ENCODE peak calls at places on chromosomes 2 and 18, in five cellular contexts. G is SK-N-SH, D is K562, L is H1, I is GM12892. M is an unnamed sample.

GRCh38 chr18:9637036-9637767 is 22.8 kb upstream of the PPP4R1 start:
- DNase-seq in G (no peak), D (no peak), L (no peak), I (no peak), M (no peak)

GRCh38 chr18:42310956-42311355 is 355.9 kb downstream of the PIK3C3 start:
- DNase-seq in G (no peak), D (no peak), L (no peak), I (no peak), M (no peak)

GRCh38 chr18:48608581-48608980 is 69.8 kb downstream of the CTIF start:
- DNase-seq in G (no peak), D (no peak), L (no peak), I (no peak), M (no peak)

GRCh38 chr2:241967096-241967495 is 97.6 kb downstream of the RTP5 start:
- DNase-seq in G (no peak), D (no peak), L (no peak), I (no peak), M (no peak)

GRCh38 chr18:44589709-44590108 is 91.0 kb upstream of the SETBP1 start:
- DNase-seq in G (no peak), D (no peak), L (no peak), I (no peak), M (no peak)

GRCh38 chr18:73684651-73685050 is 463.0 kb downstream of the FBXO15 start:
- DNase-seq in G (no peak), D (no peak), L (no peak), I (no peak), M (no peak)

GRCh38 chr2:181643158-181643557 is 13.7 kb downstream of the CERKL start:
- DNase-seq in G (no peak), D (no peak), L (no peak), I (no peak), M (no peak)

GRCh38 chr18:23232331-23232730 is 97.0 kb downstream of the CABLES1 start:
- DNase-seq in G (no peak), D (no peak), L (no peak), I (no peak), M (no peak)

GRCh38 chr18:46320297-46320696 is 216.1 kb downstream of the HAUS1 start:
- DNase-seq in G (no peak), D (peak), L (no peak), I (no peak), M (no peak)

GRCh38 chr2:224175538-224175937 is 136.5 kb upstream of the SERPINE2 start:
- DNase-seq in G (no peak), D (no peak), L (no peak), I (no peak), M (no peak)

GRCh38 chr2:181810823-181811695 is 80.5 kb upstream of the ITPRID2 start:
- DNase-seq in G (peak), D (peak), L (no peak), I (no peak), M (no peak)

GRCh38 chr2:103361712-103362111 is 599.9 kb downstream of the TMEM182 start:
- DNase-seq in G (peak), D (peak), L (no peak), I (no peak), M (no peak)

GRCh38 chr2:110688594-110689091 is 10.8 kb upstream of the BUB1 start:
- DNase-seq in G (no peak), D (no peak), L (peak), I (no peak), M (no peak)

GRCh38 chr18:39235118-39235719 is 1669.6 kb upstream of the CELF4 start:
- DNase-seq in G (no peak), D (no peak), L (no peak), I (no peak), M (no peak)

GRCh38 chr2:234307322-234307961 is 189.4 kb downstream of the ARL4C start:
- DNase-seq in G (no peak), D (no peak), L (no peak), I (no peak), M (no peak)

GRCh38 chr2:10370390-10370789 is 67.7 kb downstream of the HPCAL1 start:
- DNase-seq in G (peak), D (no peak), L (no peak), I (no peak), M (no peak)

GRCh38 chr18:37160038-37160745 is 331.3 kb downstream of the KIAA1328 start:
- DNase-seq in G (no peak), D (no peak), L (no peak), I (no peak), M (no peak)

GRCh38 chr18:65091737-65092329 is 659.0 kb upstream of the CDH7 start:
- DNase-seq in G (peak), D (peak), L (no peak), I (no peak), M (no peak)

GRCh38 chr18:57997820-57998219 is 46.2 kb upstream of the NEDD4L start:
- DNase-seq in G (no peak), D (no peak), L (no peak), I (no peak), M (no peak)

GRCh38 chr2:224951723-224952481 is 90.4 kb downstream of the DOCK10 start:
- DNase-seq in G (no peak), D (no peak), L (no peak), I (no peak), M (no peak)

GRCh38 chr2:194495046-194495445 is 1162.0 kb upstream of the SLC39A10 start:
- DNase-seq in G (no peak), D (no peak), L (no peak), I (no peak), M (no peak)

GRCh38 chr2:102065675-102066252 is 74.0 kb downstream of the IL1R2 start:
- DNase-seq in G (no peak), D (peak), L (no peak), I (no peak), M (no peak)

GRCh38 chr2:33602216-33602830 is 3.2 kb upstream of the FAM98A start:
- DNase-seq in G (no peak), D (no peak), L (no peak), I (no peak), M (no peak)

GRCh38 chr2:61233581-61233980 is 71.6 kb downstream of the C2orf74 start:
- DNase-seq in G (no peak), D (no peak), L (no peak), I (no peak), M (no peak)

GRCh38 chr2:27085670-27086089 is 892 bp upstream of the KHK start:
- DNase-seq in G (peak), D (peak), L (peak), I (no peak), M (no peak)

GRCh38 chr2:114727012-114727411 is 284.6 kb downstream of the DPP10 start:
- DNase-seq in G (no peak), D (no peak), L (no peak), I (no peak), M (no peak)

GRCh38 chr18:57585846-57586242 is 658 bp downstream of the FECH start:
- DNase-seq in G (no peak), D (no peak), L (no peak), I (no peak), M (no peak)

GRCh38 chr2:210445116-210445707 is 31.3 kb downstream of the LANCL1 start:
- DNase-seq in G (peak), D (peak), L (no peak), I (no peak), M (no peak)

GRCh38 chr2:100884145-100884621 is 64.2 kb downstream of the NPAS2 start:
- DNase-seq in G (no peak), D (no peak), L (no peak), I (no peak), M (no peak)

GRCh38 chr18:31648966-31649429 is 35.4 kb downstream of the B4GALT6 start:
- DNase-seq in G (no peak), D (peak), L (no peak), I (no peak), M (no peak)

GRCh38 chr2:144452169-144453038 is 67.5 kb downstream of the ZEB2 start:
- DNase-seq in G (peak), D (peak), L (no peak), I (no peak), M (no peak)

GRCh38 chr2:190947139-190947538 is 66.5 kb downstream of the GLS start:
- DNase-seq in G (peak), D (no peak), L (no peak), I (no peak), M (no peak)

GRCh38 chr18:37396981-37397720 is 168.4 kb downstream of the CELF4 start:
- DNase-seq in G (no peak), D (no peak), L (no peak), I (no peak), M (no peak)

GRCh38 chr18:58865714-58866113 is 1.0 kb downstream of the ZNF532 start:
- DNase-seq in G (no peak), D (no peak), L (no peak), I (no peak), M (no peak)

GRCh38 chr2:10331033-10331701 is 28.5 kb downstream of the HPCAL1 start:
- DNase-seq in G (no peak), D (peak), L (no peak), I (peak), M (peak)

GRCh38 chr2:74893332-74893731 is 59.4 kb downstream of the HK2 start:
- DNase-seq in G (no peak), D (no peak), L (no peak), I (no peak), M (no peak)

GRCh38 chr2:217798743-217799552 is 203.8 kb downstream of the TNS1 start:
- DNase-seq in G (no peak), D (no peak), L (peak), I (peak), M (peak)
- TF ChIP-seq POLR2AphosphoS5 in G (no peak), D (no peak), L (no peak), I (no peak), M (no peak)

DNA sequence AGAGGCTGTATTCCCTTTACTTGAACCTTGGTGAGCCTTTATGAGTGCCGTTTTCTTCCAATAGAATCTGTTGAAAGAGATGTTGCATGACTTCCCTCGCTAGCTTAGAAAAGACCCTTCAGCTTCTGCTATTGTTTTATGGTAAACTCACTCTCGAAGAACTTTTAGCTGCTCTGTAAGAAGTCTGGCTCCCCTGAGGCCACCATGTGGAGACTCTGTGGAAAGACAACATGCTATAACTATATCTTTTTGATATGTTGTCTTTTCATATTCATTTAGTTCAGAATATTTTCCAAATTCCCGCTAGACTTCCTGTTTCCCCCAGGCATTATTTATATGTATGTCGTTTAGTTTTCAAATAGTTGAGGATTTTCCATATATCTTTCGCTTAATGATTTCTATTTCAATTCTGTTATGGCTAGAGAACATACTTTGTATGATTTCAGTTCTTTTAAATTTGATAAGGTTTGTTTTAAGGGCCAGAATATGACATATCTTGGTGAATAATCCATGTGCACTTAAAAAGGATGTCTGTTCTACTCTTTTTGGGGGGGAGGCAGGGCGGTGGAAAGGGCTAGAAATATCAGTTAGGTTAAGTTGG is 64.1 kb downstream of the PTPN4 start:
- DNase-seq in G (peak), D (peak), L (no peak), I (no peak), M (peak)
- TF ChIP-seq TAF1 in G (no peak), D (no peak), L (no peak), I (no peak), M (no peak)

GRCh38 chr2:180385601-180386201 is 378.6 kb upstream of the CWC22 start:
- DNase-seq in G (no peak), D (no peak), L (no peak), I (no peak), M (no peak)
- TF ChIP-seq POLR2AphosphoS5 in G (no peak), D (no peak), L (no peak), I (no peak), M (no peak)

DNA sequence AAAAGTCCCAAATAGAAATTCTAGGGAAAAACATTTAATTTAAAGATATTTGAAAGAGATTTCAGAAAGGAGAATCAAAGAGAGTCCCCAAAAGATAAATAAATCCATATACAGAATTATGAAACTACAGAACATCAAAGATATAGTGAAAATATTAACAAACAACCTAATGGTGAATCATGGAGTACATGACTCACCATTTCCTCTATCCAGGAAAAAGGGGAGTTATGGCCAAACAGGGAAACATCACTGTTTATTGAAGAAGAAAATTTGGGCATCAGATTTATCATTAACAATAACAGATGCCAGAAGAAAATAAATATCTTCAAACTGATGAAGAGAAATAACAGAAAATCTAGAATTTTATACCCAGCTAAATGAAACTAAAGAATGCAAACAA is 448.3 kb downstream of the CDH2 start:
- DNase-seq in G (no peak), D (no peak), L (no peak), I (no peak), M (no peak)
- TF ChIP-seq TAF1 in G (no peak), D (no peak), L (no peak), I (no peak), M (no peak)

DNA sequence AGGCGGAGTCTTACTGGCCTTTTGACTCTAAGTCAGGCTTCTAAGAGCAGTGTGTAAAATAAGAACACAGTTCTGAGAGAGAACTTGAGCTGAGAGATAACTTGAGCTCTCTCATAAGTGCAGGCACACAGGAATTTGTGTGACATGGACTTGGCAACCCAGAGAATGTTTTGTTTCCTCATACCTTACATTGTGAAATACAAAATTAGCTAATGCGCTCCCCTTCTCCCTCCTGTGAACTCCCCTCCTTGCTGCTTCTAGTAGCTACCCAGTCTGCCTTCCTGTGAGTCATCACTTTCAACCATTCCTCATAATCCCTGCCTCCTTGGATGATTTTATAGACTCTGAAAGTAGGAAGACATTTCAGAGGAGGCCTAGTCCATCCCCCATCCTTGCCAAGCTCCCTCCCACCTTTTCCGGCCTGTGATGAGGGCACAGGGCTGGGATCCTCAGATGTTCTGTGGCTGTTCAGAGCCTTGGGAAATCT is 22.6 kb downstream of the FER1L5 start:
- DNase-seq in G (no peak), D (no peak), L (no peak), I (no peak), M (no peak)
- TF ChIP-seq POLR2AphosphoS5 in G (no peak), D (no peak), L (no peak), I (no peak), M (no peak)

DNA sequence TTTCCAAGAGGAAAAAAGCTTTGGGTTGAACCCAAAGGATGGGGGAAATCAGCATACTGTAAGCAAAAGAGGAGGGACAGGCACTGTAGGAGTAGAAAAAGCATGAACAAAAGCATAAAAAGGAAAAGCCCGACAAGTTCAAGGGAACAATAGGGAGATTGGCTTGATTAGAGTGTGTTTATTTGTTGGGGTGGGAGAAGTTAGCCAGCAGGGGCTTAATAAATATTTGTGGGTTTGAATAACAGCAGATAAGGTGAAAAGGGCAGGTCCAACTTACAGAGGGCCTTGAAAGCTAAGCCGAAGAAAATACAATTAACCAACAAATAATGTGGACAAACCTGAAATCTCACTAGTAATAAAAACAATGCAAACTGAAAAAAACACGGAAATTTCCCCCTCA is 126.7 kb downstream of the THADA start:
- DNase-seq in G (no peak), D (no peak), L (no peak), I (no peak), M (no peak)
- TF ChIP-seq TAF1 in G (no peak), D (no peak), L (no peak), I (no peak), M (no peak)

GRCh38 chr2:25253153-25253617 is 84.8 kb upstream of the POMC start:
- DNase-seq in G (no peak), D (no peak), L (no peak), I (no peak), M (no peak)

GRCh38 chr2:25251032-25251460 is 82.7 kb upstream of the POMC start:
- DNase-seq in G (peak), D (no peak), L (no peak), I (no peak), M (peak)

GRCh38 chr2:25252291-25253152 is 84.1 kb upstream of the POMC start:
- DNase-seq in G (peak), D (peak), L (peak), I (peak), M (peak)

GRCh38 chr2:25250331-25251031 is 82.1 kb upstream of the POMC start:
- DNase-seq in G (peak), D (peak), L (no peak), I (no peak), M (peak)

DNA sequence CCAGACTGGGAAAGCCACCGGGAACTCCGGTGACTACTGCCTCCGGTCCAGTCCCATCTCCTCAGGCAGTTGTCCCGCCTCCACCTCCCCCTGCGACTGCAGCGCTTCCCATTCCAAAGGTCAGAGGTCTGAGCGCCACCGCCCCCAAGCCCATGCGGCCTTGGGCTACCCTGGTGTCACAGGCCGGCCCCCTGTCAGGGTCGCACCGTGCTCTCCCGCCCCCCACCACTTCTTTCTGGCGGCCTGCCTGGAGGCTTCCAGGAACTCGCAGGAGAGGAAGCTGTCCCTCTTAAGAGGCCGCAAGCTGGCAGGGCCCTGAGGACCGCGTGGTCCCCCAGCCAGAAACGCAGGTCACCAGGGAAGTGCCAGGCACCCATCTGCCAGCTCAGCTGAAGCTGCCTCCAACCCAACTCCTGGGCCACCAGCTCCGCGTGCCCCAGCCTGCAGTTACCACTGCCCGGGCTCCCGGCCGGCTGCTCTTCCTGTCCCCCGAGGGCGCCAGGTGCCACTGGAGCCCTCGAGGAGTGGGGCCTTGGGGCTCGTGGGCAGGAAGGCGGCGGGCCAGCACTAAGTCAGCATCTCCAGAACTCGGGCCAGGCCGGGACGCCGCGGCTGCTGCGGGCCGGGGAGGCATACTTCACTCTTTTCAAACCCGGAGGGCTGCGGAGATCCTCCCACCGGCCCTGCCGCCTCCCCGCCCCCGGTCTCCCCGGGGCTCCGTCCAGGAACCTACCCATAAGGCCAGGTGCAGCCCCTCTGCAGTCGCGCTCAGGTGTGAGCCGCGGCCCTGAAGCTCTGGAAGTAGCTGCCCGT is 83.3 kb upstream of the POMC start:
- DNase-seq in G (peak), D (peak), L (peak), I (peak), M (peak)
- TF ChIP-seq POLR2AphosphoS5 in G (no peak), D (no peak), L (peak), I (no peak), M (no peak)

GRCh38 chr18:2905802-2906521 is 59.2 kb downstream of the EMILIN2 start:
- DNase-seq in G (peak), D (no peak), L (peak), I (peak), M (peak)
- TF ChIP-seq TAF1 in G (no peak), D (no peak), L (peak), I (no peak), M (peak)

GRCh38 chr2:170597705-170598420 is 117.3 kb upstream of the SP5 start:
- DNase-seq in G (no peak), D (no peak), L (no peak), I (no peak), M (no peak)
- TF ChIP-seq POLR2AphosphoS5 in G (no peak), D (no peak), L (no peak), I (no peak), M (no peak)

DNA sequence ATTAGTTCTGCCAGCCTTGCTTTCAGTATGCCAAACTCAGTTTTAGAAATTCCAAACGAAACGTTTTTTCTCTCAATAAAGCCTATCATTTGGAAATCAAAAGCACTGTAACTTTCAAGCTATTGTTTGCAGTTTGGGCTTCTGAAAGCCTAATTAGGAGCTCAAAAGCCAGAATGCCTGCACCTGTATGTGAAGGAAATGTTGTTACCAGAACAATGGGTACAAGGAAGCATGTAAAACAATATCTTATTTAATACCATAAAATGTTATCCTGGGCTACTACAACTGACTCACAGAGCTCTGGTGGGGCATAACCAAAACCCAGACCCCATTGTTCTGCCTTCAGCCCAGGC is 12.6 kb upstream of the GULP1 start:
- DNase-seq in G (no peak), D (no peak), L (no peak), I (no peak), M (no peak)
- TF ChIP-seq TAF1 in G (no peak), D (no peak), L (no peak), I (no peak), M (no peak)

M was measured in GM12891.